ENCODE peak calls at places on chromosome 2, in nine cellular contexts. A, R, X, D, T, N, Z, S and I are unnamed samples.
A peak's percentile ranks its signal among the peaks of the same experiment; 100 is the strongest.

GRCh38 chr2:241978670-241979069 is 109.1 kb downstream of the RTP5 start:
- DNase-seq in S (peak; percentile 5), N (no peak), A (no peak), X (no peak), D (no peak), T (no peak), Z (no peak), R (no peak), I (no peak)

GRCh38 chr2:26333286-26333685 is 12.7 kb upstream of the SELENOI start:
- DNase-seq in T (no peak), Z (no peak), X (no peak), A (no peak), R (no peak), N (no peak), S (no peak), D (no peak), I (no peak)

GRCh38 chr2:102618452-102619413 is 620 bp upstream of the SLC9A2 start:
- DNase-seq in N (peak; percentile 78), R (no peak), S (peak; percentile 13), D (peak; percentile 72), T (peak; percentile 15), A (no peak), X (no peak), Z (peak; percentile 69), I (no peak)

GRCh38 chr2:105617631-105618350 is 126.9 kb upstream of the NCK2 start:
- DNase-seq in A (no peak), X (peak; percentile 62), D (no peak), Z (no peak), N (no peak), T (no peak), R (no peak), S (no peak), I (no peak)

GRCh38 chr2:170711774-170712652 is 3.1 kb upstream of the SP5 start:
- DNase-seq in N (no peak), Z (peak; percentile 77), R (no peak), D (no peak), S (peak; percentile 25), A (no peak), X (no peak), T (no peak), I (no peak)

GRCh38 chr2:102698369-102699111 is 63.3 kb upstream of the TMEM182 start:
- DNase-seq in X (no peak), N (peak; percentile 33), S (no peak), T (no peak), A (no peak), D (peak; percentile 75), R (peak; percentile 7), Z (no peak), I (no peak)

GRCh38 chr2:3605013-3605961 is 10.4 kb downstream of the COLEC11 start:
- DNase-seq in A (peak; percentile 56), D (no peak), X (no peak), R (no peak), T (no peak), N (peak; percentile 89), S (peak; percentile 70), Z (peak; percentile 91), I (peak; percentile 30)

GRCh38 chr2:237060518-237061312 is 25.0 kb upstream of the COPS8 start:
- DNase-seq in X (peak; percentile 45), N (peak; percentile 16), A (no peak), S (peak; percentile 60), T (peak; percentile 71), R (peak; percentile 27), D (peak; percentile 37), Z (no peak), I (no peak)

GRCh38 chr2:234436482-234436837 is 60.4 kb downstream of the ARL4C start:
- DNase-seq in X (no peak), A (no peak), S (no peak), D (no peak), R (no peak), T (no peak), Z (no peak), N (no peak), I (no peak)

GRCh38 chr2:205409403-205409802 is 272.9 kb upstream of the NRP2 start:
- DNase-seq in X (no peak), D (no peak), N (no peak), R (no peak), T (no peak), S (no peak), Z (no peak), A (no peak), I (no peak)

GRCh38 chr2:240351826-240352426 is 83.5 kb upstream of the GPC1 start:
- DNase-seq in X (no peak), R (no peak), D (no peak), Z (no peak), N (no peak), S (no peak), T (no peak), A (no peak), I (no peak)

GRCh38 chr2:177543007-177543760 is 150.6 kb downstream of the AGPS start:
- DNase-seq in D (no peak), N (no peak), A (no peak), X (no peak), Z (no peak), S (no peak), T (peak; percentile 70), R (no peak), I (no peak)

GRCh38 chr2:186884585-186884984 is 35.6 kb upstream of the ZSWIM2 start:
- DNase-seq in X (no peak), N (no peak), D (no peak), T (peak; percentile 59), Z (no peak), A (no peak), S (no peak), R (no peak), I (no peak)

GRCh38 chr2:168136392-168136977 is 110.9 kb downstream of the STK39 start:
- DNase-seq in S (no peak), T (peak; percentile 58), R (no peak), A (no peak), D (no peak), N (peak; percentile 38), Z (no peak), X (peak; percentile 39), I (no peak)

GRCh38 chr2:224973112-224974016 is 68.9 kb downstream of the DOCK10 start:
- DNase-seq in N (no peak), D (peak; percentile 68), A (no peak), R (no peak), T (no peak), S (no peak), X (no peak), Z (no peak), I (no peak)

GRCh38 chr2:29607025-29607424 is 314.4 kb downstream of the ALK start:
- DNase-seq in X (no peak), D (no peak), A (no peak), T (no peak), R (no peak), N (no peak), S (no peak), Z (no peak), I (no peak)
- H3K27ac ChIP-seq in X (no peak overlapping the region), D (no peak overlapping the region), A (no peak overlapping the region), T (no peak overlapping the region), R (peak overlapping the region; percentile 75), N (no peak overlapping the region), S (no peak overlapping the region), Z (no peak overlapping the region), I (no peak overlapping the region)

GRCh38 chr2:169636440-169637097 is 52.4 kb downstream of the PPIG start:
- DNase-seq in Z (no peak), N (no peak), A (no peak), X (no peak), S (no peak), T (no peak), R (no peak), D (no peak), I (no peak)
- H3K4me1 ChIP-seq in Z (peaks cover 16% of the 10 kb centered on the region), N (no peaks in the 10 kb centered on the region), A (no peaks in the 10 kb centered on the region), X (no peaks in the 10 kb centered on the region), S (peaks cover 13% of the 10 kb centered on the region), T (no peaks in the 10 kb centered on the region), R (no peaks in the 10 kb centered on the region), D (no peaks in the 10 kb centered on the region), I (no peaks in the 10 kb centered on the region)

GRCh38 chr2:46634905-46635304 is 155.5 kb downstream of the TMEM247 start:
- DNase-seq in T (no peak), A (no peak), D (no peak), X (no peak), S (no peak), Z (no peak), N (no peak), R (no peak), I (no peak)

GRCh38 chr2:46632349-46632748 is 153.0 kb downstream of the TMEM247 start:
- DNase-seq in X (no peak), T (peak; percentile 71), R (no peak), D (no peak), A (no peak), Z (no peak), N (peak; percentile 18), S (no peak), I (no peak)

GRCh38 chr2:46635442-46635841 is 156.1 kb downstream of the TMEM247 start:
- DNase-seq in N (no peak), D (no peak), A (no peak), R (no peak), T (no peak), S (no peak), Z (no peak), X (no peak), I (no peak)
- H3K27ac ChIP-seq in N (no peak overlapping the region), D (no peak overlapping the region), A (no peak overlapping the region), R (no peak overlapping the region), T (no peak overlapping the region), S (no peak overlapping the region), Z (no peak overlapping the region), X (no peak overlapping the region), I (no peak overlapping the region)

DNA sequence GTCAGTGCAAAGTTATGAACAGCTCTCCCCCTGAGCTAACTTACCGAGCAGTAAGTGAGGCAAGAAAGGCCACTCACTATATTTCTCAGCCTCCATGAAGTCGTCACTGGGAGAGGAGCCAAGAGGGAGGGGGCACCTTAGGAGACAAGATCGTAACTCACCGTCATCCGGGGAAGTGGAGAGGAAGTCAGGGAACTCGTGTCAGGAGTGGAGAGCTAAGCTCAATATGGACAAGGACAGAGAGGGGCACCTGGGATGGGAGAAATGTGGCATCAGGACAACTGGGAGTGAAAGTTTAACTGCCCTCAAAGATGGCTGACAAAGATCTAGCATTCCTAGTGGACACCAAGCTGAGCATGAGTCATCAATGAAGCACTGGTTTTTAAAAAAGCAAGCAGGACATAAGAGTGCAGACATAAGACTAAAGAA is 37.1 kb downstream of the BCL11A start:
- DNase-seq in A (no peak), R (no peak), D (no peak), X (no peak), Z (no peak), N (no peak), S (no peak), T (peak; percentile 70), I (no peak)
- H3K4me1 ChIP-seq in A (no peaks in the 10 kb centered on the region), R (no peaks in the 10 kb centered on the region), D (peaks cover 21% of the 10 kb centered on the region), X (no peaks in the 10 kb centered on the region), Z (no peaks in the 10 kb centered on the region), N (no peaks in the 10 kb centered on the region), S (peaks cover 23% of the 10 kb centered on the region), T (peaks cover 35% of the 10 kb centered on the region), I (no peaks in the 10 kb centered on the region)